ENCODE peak calls at places on chromosomes 4 and X, in five cellular contexts. S is PC-3, A is osteoblast, K is IMR-90, X is hepatocyte. V is an unnamed sample.

GRCh38 chrX:39427492-39428289 is 626.4 kb downstream of the MID1IP1 start:
- DNase-seq in X (peak), S (peak), K (peak), A (peak), V (peak)

GRCh38 chr4:164700471-164700870 is 53.5 kb upstream of the SMIM31 start:
- DNase-seq in S (peak), A (no peak), K (no peak), X (no peak), V (no peak)

GRCh38 chr4:55819634-55820033 is at the start of gene EXOC1L:
- DNase-seq in K (no peak), A (peak), X (peak), S (no peak), V (peak)

GRCh38 chr4:17324431-17324830 is 187.5 kb downstream of the QDPR start:
- DNase-seq in S (peak), K (peak), X (peak), A (no peak), V (peak)

GRCh38 chr4:172344266-172344772 is 531.1 kb downstream of the GALNTL6 start:
- DNase-seq in S (no peak), X (no peak), K (no peak), A (no peak), V (no peak)

GRCh38 chr4:80918004-80918403 is 112.5 kb upstream of the BMP3 start:
- DNase-seq in X (no peak), S (peak), K (peak), A (no peak), V (peak)

GRCh38 chr4:161003418-161004057 is 1160.3 kb downstream of the FSTL5 start:
- DNase-seq in A (no peak), K (no peak), S (no peak), X (no peak), V (no peak)

GRCh38 chrX:101163166-101163565 is 56.4 kb upstream of the DRP2 start:
- DNase-seq in S (no peak), K (peak), X (no peak), A (no peak), V (peak)

GRCh38 chr4:57159866-57160265 is 49.7 kb upstream of the IGFBP7 start:
- DNase-seq in X (no peak), S (no peak), A (no peak), K (no peak), V (peak)

GRCh38 chrX:27746516-27746915 is 61.3 kb upstream of the MAGEB10 start:
- DNase-seq in X (no peak), K (no peak), S (no peak), A (no peak), V (no peak)

GRCh38 chr4:186021461-186022167 is 47.3 kb upstream of the TLR3 start:
- DNase-seq in A (peak), K (peak), S (peak), X (peak), V (peak)

GRCh38 chrX:136086521-136086920 is 60.8 kb upstream of the FHL1 start:
- DNase-seq in A (no peak), X (no peak), K (peak), S (peak), V (peak)

GRCh38 chr4:14130551-14130950 is 503.0 kb upstream of the BOD1L1 start:
- DNase-seq in S (no peak), K (peak), A (no peak), X (no peak), V (peak)

GRCh38 chr4:184817494-184818215 is 8.1 kb downstream of the ACSL1 start:
- DNase-seq in S (no peak), A (no peak), X (no peak), K (no peak), V (no peak)

GRCh38 chr4:150828159-150828558 is 186.9 kb downstream of the LRBA start:
- DNase-seq in X (no peak), K (no peak), S (no peak), A (no peak), V (no peak)

GRCh38 chr4:158964114-158964727 is 138.7 kb upstream of the RAPGEF2 start:
- DNase-seq in K (no peak), S (no peak), X (no peak), A (no peak), V (no peak)

GRCh38 chrX:16250296-16250695 is 83.0 kb downstream of the MAGEB17 start:
- DNase-seq in X (no peak), K (peak), S (no peak), A (no peak), V (peak)

GRCh38 chr4:33193109-33193508 is 2472.9 kb downstream of the PCDH7 start:
- DNase-seq in K (no peak), X (no peak), S (no peak), A (no peak), V (no peak)

GRCh38 chr4:54225671-54226398 is 3.3 kb upstream of the PDGFRA start:
- DNase-seq in K (no peak), X (peak), A (peak), S (peak), V (peak)

GRCh38 chr4:18464160-18464559 is 442.6 kb upstream of the LCORL start:
- DNase-seq in S (no peak), A (no peak), K (no peak), X (no peak), V (no peak)

GRCh38 chrX:148784859-148785655 is 284.6 kb downstream of the AFF2 start:
- DNase-seq in S (no peak), X (no peak), A (no peak), K (no peak), V (no peak)

DNA sequence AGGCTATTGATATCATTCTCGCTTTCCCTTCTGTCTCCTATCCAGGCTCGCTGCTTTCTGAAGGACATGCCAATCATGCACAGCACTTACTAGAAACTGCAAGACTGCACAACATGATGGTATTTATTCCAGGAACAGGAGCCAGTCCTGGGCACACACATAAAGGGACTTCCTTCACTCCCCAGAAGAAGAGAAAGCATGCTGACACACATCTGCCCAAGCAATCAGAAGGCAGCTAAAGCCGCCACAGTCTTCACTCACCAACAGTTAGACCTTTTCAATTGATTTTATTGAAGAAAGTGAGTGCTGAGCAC is 137.7 kb downstream of the SLC7A11 start:
- DNase-seq in K (no peak), X (no peak), S (no peak), A (no peak), V (no peak)
- H2AFZ ChIP-seq in K (peak), X (peak), S (no peak), A (peak), V (peak)

GRCh38 chr4:95547708-95548471 is 883 bp downstream of the UNC5C start:
- DNase-seq in A (peak), S (peak), X (peak), K (no peak), V (peak)

GRCh38 chr4:95549246-95550138 is 719 bp upstream of the UNC5C start:
- DNase-seq in K (peak), A (peak), X (peak), S (no peak), V (peak)

GRCh38 chr4:95546866-95547707 is 1.7 kb downstream of the UNC5C start:
- DNase-seq in X (no peak), A (no peak), S (no peak), K (no peak), V (no peak)

GRCh38 chr4:95550566-95550965 is 1.8 kb upstream of the UNC5C start:
- DNase-seq in X (no peak), A (no peak), S (no peak), K (no peak), V (no peak)

DNA sequence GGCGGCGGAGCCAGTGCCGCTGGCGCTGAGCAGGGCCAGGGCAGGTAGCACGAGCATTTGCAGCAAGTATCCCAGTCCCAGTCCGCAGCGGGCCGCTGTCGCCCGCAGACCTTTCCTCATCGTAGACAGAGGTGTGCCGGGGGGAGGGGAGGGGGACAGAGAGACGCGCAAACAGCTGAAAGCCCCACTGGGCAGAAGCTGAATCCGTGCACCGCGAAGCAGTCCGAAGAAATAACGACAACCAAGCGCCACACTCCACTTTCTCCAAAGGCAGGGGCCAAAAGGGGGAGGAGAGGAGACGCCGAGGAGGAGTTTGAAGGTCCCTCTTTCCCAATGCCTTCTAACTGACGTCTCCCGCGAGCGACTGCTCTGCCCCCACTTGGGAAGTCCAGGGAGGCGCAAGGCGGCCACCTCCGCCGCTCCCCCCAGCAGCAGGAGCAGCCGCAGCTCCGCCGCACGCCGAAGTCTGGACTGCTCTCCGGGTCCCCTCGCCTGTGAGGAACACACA is at the start of gene UNC5C:
- DNase-seq in X (peak), S (no peak), A (peak), K (no peak), V (peak)
- TF ChIP-seq CTCF in X (peak), S (no peak), A (peak), K (no peak), V (no peak)

GRCh38 chrX:13645464-13646153 is 7.3 kb upstream of the TCEANC start:
- DNase-seq in S (no peak), A (no peak), X (no peak), K (no peak), V (no peak)
- H2AFZ ChIP-seq in S (peak), A (peak), X (peak), K (peak), V (no peak)

DNA sequence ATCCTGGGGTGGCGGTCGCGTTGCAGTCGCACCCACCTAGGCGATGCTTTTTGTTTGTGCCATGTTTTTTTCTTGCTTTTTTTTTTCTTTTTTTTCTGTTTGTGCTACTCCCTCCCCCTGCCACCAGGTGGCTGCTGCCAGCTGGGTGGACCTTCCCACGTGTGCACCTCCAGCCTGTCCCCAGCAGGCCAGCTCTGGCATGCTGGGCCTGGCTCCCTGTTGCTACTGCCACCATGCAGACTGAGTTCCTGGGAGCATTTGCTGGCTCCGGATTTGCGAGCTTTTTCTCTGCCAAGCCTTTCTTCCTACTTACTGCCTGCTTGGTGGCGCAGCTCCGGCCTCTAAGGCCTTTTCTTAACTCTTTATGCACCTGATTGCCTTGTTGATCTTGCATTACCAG is 161.2 kb upstream of the WDFY3 start:
- DNase-seq in S (peak), K (no peak), X (peak), A (peak), V (peak)
- TF ChIP-seq CTCF in S (peak), K (peak), X (peak), A (peak), V (peak)

DNA sequence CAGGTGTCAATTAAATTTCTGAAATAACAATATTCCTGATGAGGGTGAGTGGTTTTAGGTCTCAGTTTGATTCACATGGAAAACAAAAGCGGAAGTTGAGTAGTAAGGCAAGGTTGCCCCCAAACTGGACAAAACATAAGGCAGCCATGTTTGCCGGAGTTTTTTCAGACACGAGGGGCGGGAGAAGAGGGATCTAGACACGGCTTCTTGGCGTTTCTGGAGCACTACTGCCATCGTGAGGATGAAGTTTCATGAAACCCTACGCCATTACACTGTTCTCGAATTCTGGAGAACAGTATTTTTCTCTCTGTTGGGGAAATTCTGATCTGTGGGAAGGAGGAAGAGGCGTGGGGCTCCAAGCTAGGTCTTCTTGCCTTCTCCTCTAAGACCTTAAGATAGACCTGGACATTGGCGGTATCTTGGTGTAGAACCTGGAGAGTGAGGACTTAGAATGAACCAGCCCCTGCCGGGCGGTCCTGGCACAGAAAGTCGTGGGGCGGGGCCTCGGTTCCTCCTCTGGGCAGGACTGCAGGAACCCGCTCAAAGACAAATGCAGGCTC is 160.3 kb downstream of the OR13H1 start:
- DNase-seq in A (peak), K (peak), X (no peak), S (peak), V (no peak)
- H2AFZ ChIP-seq in A (peak), K (peak), X (no peak), S (peak), V (no peak)

GRCh38 chr4:122797405-122798094 is 29.1 kb upstream of the FGF2 start:
- DNase-seq in X (no peak), A (peak), S (no peak), K (no peak), V (no peak)

GRCh38 chr4:122793811-122794210 is 32.8 kb upstream of the FGF2 start:
- DNase-seq in S (no peak), A (no peak), X (no peak), K (no peak), V (no peak)

GRCh38 chr4:122798917-122799316 is 27.7 kb upstream of the FGF2 start:
- DNase-seq in A (no peak), S (no peak), X (no peak), K (no peak), V (no peak)

GRCh38 chr4:122796801-122797404 is 29.7 kb upstream of the FGF2 start:
- DNase-seq in S (no peak), A (no peak), X (no peak), K (peak), V (peak)

DNA sequence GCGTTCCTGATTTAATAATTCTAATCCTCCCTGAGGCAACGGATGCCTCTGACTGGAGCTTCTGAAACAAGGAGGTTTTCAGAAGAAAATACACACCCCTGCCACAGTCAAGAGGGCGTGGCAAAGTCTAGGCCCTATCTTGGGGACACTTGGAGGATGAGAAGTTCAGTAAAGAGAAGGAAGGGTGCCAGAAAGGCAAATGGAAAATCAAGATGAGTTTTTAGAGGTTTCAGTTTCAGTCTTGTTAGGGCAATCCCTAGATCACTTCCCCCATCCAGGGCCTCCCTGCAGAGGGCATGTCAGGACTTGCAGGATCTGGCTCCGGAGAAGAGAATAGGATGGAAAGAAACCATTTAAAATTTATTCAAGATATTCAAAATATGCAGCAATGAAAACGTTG is 28.5 kb upstream of the FGF2 start:
- DNase-seq in A (peak), S (no peak), X (peak), K (peak), V (peak)
- TF ChIP-seq CTCF in A (no peak), S (no peak), X (no peak), K (no peak), V (peak)

GRCh38 chr4:75867135-75867534 is 35.1 kb downstream of the PPEF2 start:
- DNase-seq in K (no peak), X (no peak), A (no peak), S (no peak), V (no peak)
- H2AFZ ChIP-seq in K (no peak), X (no peak), A (no peak), S (no peak), V (no peak)

DNA sequence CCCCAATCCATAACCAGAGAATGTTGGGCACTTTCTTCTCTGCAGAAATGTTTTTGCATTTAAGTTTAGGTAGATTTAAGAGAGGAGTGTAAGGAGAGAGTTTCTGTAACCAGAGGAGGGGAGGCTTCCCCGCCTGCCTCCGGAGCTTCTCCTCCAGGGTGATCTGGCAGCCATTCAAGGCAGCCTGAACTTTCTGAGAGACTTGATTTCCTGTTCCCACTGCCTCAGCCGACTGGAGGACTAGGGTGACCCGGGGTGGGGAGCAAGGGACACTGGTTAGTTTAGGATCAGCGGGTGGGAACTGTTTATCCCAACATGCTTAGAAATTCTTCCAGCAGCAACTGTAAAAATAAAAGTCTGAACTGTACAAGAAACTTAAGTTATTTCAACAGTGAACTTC is 15.1 kb downstream of the FAM9C start:
- DNase-seq in A (no peak), S (peak), K (peak), X (peak), V (peak)
- TF ChIP-seq CTCF in A (no peak), S (no peak), K (no peak), X (no peak), V (no peak)